ENCODE peak calls at places on chromosomes 2 and 18, in seven cellular contexts. T is breast epithelium, I is OCI-LY7, Y is hepatocyte, O is Peyer's patch, A is thyroid gland, J is lung. Q is an unnamed sample. For H3K4me1, the result is how much of the 10 kb centered on the place peaks cover.

GRCh38 chr2:134139615-134140014 is 114.3 kb upstream of the MGAT5 start:
- DNase-seq in I (no peak), Y (no peak), A (no peak), J (no peak), T (no peak), O (no peak), Q (no peak)

GRCh38 chr18:61926532-61926931 is 33.7 kb upstream of the RNF152 start:
- DNase-seq in I (no peak), Y (no peak), O (no peak), J (no peak), T (no peak), A (no peak), Q (no peak)

GRCh38 chr2:76247006-76247405 is 536.3 kb upstream of the GCFC2 start:
- DNase-seq in O (no peak), Y (no peak), T (no peak), J (no peak), I (no peak), A (no peak), Q (no peak)

GRCh38 chr18:8685914-8686216 is 19.5 kb upstream of the MTCL1 start:
- DNase-seq in J (no peak), I (no peak), T (no peak), A (no peak), O (no peak), Y (no peak), Q (no peak)

GRCh38 chr2:20671736-20672080 is 4.8 kb downstream of the GDF7 start:
- DNase-seq in T (no peak), Y (no peak), J (no peak), A (no peak), O (no peak), I (no peak), Q (no peak)

GRCh38 chr2:27992787-27993747 is 102.5 kb downstream of the BABAM2 start:
- DNase-seq in T (no peak), A (no peak), J (no peak), Y (peak), O (no peak), I (no peak), Q (no peak)

GRCh38 chr2:26284132-26284531 is 39.4 kb downstream of the HADHB start:
- DNase-seq in J (no peak), T (no peak), O (no peak), A (no peak), I (no peak), Y (no peak), Q (no peak)

GRCh38 chr18:7084080-7084765 is 33.4 kb downstream of the LAMA1 start:
- DNase-seq in T (no peak), O (no peak), Y (peak), I (no peak), A (no peak), J (no peak), Q (no peak)

GRCh38 chr2:55123851-55124269 is 73.6 kb upstream of the RTN4 start:
- DNase-seq in O (no peak), I (no peak), Y (no peak), T (no peak), A (no peak), J (no peak), Q (no peak)

GRCh38 chr2:206084870-206085741 is 868 bp downstream of the INO80D start:
- DNase-seq in Y (peak), O (peak), J (peak), A (peak), I (peak), T (peak), Q (peak)

GRCh38 chr2:31003717-31004116 is 134.5 kb downstream of the GALNT14 start:
- DNase-seq in A (no peak), Y (no peak), T (no peak), O (no peak), I (no peak), J (no peak), Q (no peak)

GRCh38 chr18:22710628-22711380 is 222.3 kb upstream of the RBBP8 start:
- DNase-seq in I (no peak), O (no peak), Y (peak), T (no peak), A (peak), J (peak), Q (no peak)

GRCh38 chr2:122875091-122875651 is 1119.7 kb downstream of the TSN start:
- DNase-seq in Y (no peak), I (no peak), T (no peak), J (no peak), A (no peak), O (no peak), Q (no peak)

GRCh38 chr18:75213610-75214009 is 3.0 kb downstream of the TSHZ1 start:
- DNase-seq in I (no peak), Y (no peak), A (no peak), O (no peak), T (no peak), J (no peak), Q (no peak)

GRCh38 chr18:75211002-75211621 is 515 bp downstream of the TSHZ1 start:
- DNase-seq in I (peak), T (no peak), Y (peak), J (no peak), O (no peak), A (peak), Q (no peak)

GRCh38 chr18:75210274-75211001 is at the start of gene TSHZ1:
- DNase-seq in Y (peak), I (peak), A (peak), T (no peak), O (peak), J (peak), Q (peak)

GRCh38 chr18:75211721-75212625 is 1.4 kb downstream of the TSHZ1 start:
- DNase-seq in Y (peak), I (peak), T (no peak), O (peak), J (peak), A (peak), Q (peak)

DNA sequence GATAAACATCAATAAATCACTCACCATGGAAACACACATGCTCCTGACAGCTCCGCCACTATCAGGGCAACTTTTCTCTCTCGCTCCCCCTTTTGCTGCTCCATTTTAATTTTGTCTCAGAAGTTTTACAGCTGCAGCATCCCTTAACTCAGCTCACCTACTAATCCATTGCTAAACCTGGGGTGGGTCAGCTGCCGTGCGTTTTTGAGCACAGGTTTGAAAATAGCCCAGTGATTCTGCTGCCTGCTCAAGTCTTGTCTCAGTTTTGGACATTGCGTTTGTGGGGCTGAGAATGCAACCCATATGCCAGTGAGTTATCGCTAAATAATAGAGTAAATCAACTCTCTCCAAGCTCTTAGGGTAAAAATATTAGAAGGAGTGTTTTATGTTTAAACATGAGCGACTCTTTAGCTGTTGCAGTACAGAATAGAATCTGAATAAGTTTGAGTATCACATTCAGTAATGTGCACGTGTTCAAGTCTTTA is 2.1 kb downstream of the TSHZ1 start:
- DNase-seq in Y (peak), A (no peak), J (no peak), T (no peak), I (no peak), O (no peak), Q (no peak)
- H3K4me1 ChIP-seq in Y (under half), A (under half), J (under half), T (under half), I (under half), O (under half), Q (under half)

GRCh38 chr2:239192975-239193374 is 207.8 kb downstream of the HDAC4 start:
- DNase-seq in A (no peak), O (no peak), T (peak), J (no peak), Y (no peak), I (no peak), Q (no peak)
- H3K4me1 ChIP-seq in A (under half), O (under half), T (under half), J (under half), Y (under half), I (under half), Q (under half)

DNA sequence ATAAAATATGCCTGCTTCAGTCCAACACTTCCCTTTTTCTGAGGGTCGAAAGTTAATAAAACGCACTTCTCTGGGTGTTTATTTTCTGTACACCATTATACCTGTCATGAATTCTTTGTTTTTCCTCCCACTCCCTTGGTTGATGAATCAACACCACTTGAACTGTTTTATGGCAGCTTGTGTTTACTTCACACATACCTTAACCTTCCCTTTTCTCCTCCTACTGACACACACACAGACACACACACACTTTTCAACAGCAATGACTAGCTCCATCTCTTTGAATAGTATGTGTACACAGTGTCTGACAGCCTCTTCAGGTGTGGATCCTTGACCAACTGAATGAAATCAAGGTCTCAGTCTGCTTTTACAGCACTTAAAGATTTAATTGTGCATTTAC is 91.3 kb downstream of the SATB2 start:
- DNase-seq in I (no peak), O (no peak), J (no peak), T (no peak), Y (peak), A (no peak), Q (no peak)
- H3K4me1 ChIP-seq in I (under half), O (under half), J (under half), T (under half), Y (under half), A (under half), Q (under half)

GRCh38 chr2:106285237-106285829 is 91.2 kb upstream of the UXS1 start:
- DNase-seq in Y (no peak), A (no peak), T (no peak), J (no peak), O (no peak), I (no peak), Q (no peak)
- H3K4me1 ChIP-seq in Y (under half), A (under half), T (under half), J (under half), O (under half), I (under half), Q (under half)

GRCh38 chr2:217900010-217900779 is 102.6 kb downstream of the TNS1 start:
- DNase-seq in I (no peak), O (no peak), A (no peak), T (no peak), J (peak), Y (peak), Q (no peak)
- H3K4me1 ChIP-seq in I (under half), O (under half), A (half or more), T (half or more), J (under half), Y (under half), Q (under half)

Q was measured in tibial nerve.